ENCODE peak calls at places on chromosome 12, in nine cellular contexts. P, W, X, D, B, Y, C, N and M are unnamed samples.
A peak's percentile ranks its signal among the peaks of the same experiment; 100 is the strongest.

GRCh38 chr12:88471641-88472040 is 108.6 kb downstream of the KITLG start:
- DNase-seq in P (no peak), W (no peak), X (no peak), D (peak; percentile 32), B (no peak), Y (no peak), C (no peak), N (peak; percentile 45), M (no peak)

GRCh38 chr12:46217686-46218508 is 50.9 kb downstream of the SLC38A1 start:
- DNase-seq in P (peak; percentile 86), W (no peak), X (no peak), D (no peak), B (no peak), Y (no peak), C (no peak), N (no peak), M (no peak)

GRCh38 chr12:88985631-88986030 is 366.7 kb downstream of the DUSP6 start:
- DNase-seq in P (no peak), W (no peak), X (no peak), D (no peak), B (no peak), Y (no peak), C (no peak), N (no peak), M (no peak)

GRCh38 chr12:95282266-95282665 is 64.7 kb downstream of the VEZT start:
- DNase-seq in P (no peak), W (no peak), X (no peak), D (no peak), B (no peak), Y (no peak), C (no peak), N (no peak), M (no peak)

GRCh38 chr12:63276537-63277365 is 125.8 kb upstream of the AVPR1A start:
- DNase-seq in P (peak; percentile 42), W (peak; percentile 26), X (peak; percentile 23), D (no peak), B (peak; percentile 67), Y (no peak), C (peak; percentile 23), N (no peak), M (no peak)

GRCh38 chr12:25394025-25394424 is 143.3 kb upstream of the KRAS start:
- DNase-seq in P (no peak), W (no peak), X (no peak), D (no peak), B (no peak), Y (no peak), C (no peak), N (no peak), M (no peak)

GRCh38 chr12:47249719-47250506 is 170.2 kb upstream of the AMIGO2 start:
- DNase-seq in P (no peak), W (no peak), X (no peak), D (no peak), B (no peak), Y (no peak), C (no peak), N (no peak), M (no peak)

GRCh38 chr12:91379051-91379775 is 196.6 kb upstream of the DCN start:
- DNase-seq in P (no peak), W (no peak), X (no peak), D (no peak), B (no peak), Y (no peak), C (no peak), N (no peak), M (no peak)

GRCh38 chr12:52673216-52673615 is 7.0 kb downstream of the KRT1 start:
- DNase-seq in P (no peak), W (no peak), X (no peak), D (no peak), B (no peak), Y (no peak), C (no peak), N (peak; percentile 39), M (no peak)

GRCh38 chr12:107822356-107822755 is 47.9 kb downstream of the ASCL4 start:
- DNase-seq in P (no peak), W (no peak), X (no peak), D (no peak), B (no peak), Y (no peak), C (no peak), N (no peak), M (no peak)